ENCODE peak calls at places on chromosomes 7 and 10, in six cellular contexts. P, Z, X, U, F and S are unnamed samples.

GRCh38 chr7:34165927-34166550 is 260.7 kb downstream of the BMPER start:
- DNase-seq in F (no peak), P (peak; percentile 47), U (peak; percentile 60), X (peak; percentile 4), Z (no peak), S (no peak)

GRCh38 chr10:96619803-96620773 is 33.3 kb upstream of the TM9SF3 start:
- DNase-seq in P (no peak), X (no peak), U (peak; percentile 6), Z (no peak), F (no peak), S (no peak)

GRCh38 chr10:110746254-110746826 is 102.2 kb downstream of the RBM20 start:
- DNase-seq in F (peak; percentile 73), U (peak; percentile 71), X (peak; percentile 71), P (peak; percentile 59), Z (no peak), S (no peak)

GRCh38 chr7:53542164-53542563 is 506.7 kb downstream of the POM121L12 start:
- DNase-seq in P (no peak), X (no peak), Z (no peak), F (no peak), U (no peak), S (no peak)

GRCh38 chr10:86213148-86213547 is 153.4 kb downstream of the GRID1 start:
- DNase-seq in F (no peak), P (no peak), Z (no peak), U (no peak), X (no peak), S (no peak)

GRCh38 chr10:4883079-4883739 is 57.2 kb downstream of the AKR1E2 start:
- DNase-seq in X (no peak), F (no peak), U (peak; percentile 83), Z (no peak), P (no peak), S (no peak)

GRCh38 chr7:157643525-157643970 is 306.7 kb downstream of the DNAJB6 start:
- DNase-seq in F (no peak), X (no peak), Z (peak; percentile 64), U (no peak), P (no peak), S (no peak)

GRCh38 chr7:99901581-99901980 is 17.7 kb downstream of the TRIM4 start:
- DNase-seq in P (no peak), U (no peak), X (no peak), F (no peak), Z (no peak), S (no peak)

GRCh38 chr7:50471970-50472369 is 21.8 kb upstream of the FIGNL1 start:
- DNase-seq in F (no peak), P (no peak), U (no peak), X (no peak), Z (no peak), S (no peak)

GRCh38 chr7:29564455-29565185 is 985 bp downstream of the PRR15 start:
- DNase-seq in F (no peak), X (no peak), P (peak; percentile 31), U (peak; percentile 2), Z (no peak), S (no peak)

GRCh38 chr10:13684252-13684791 is 97.6 kb downstream of the PRPF18 start:
- DNase-seq in F (peak; percentile 73), P (peak; percentile 81), Z (no peak), X (no peak), U (peak; percentile 88), S (no peak)

GRCh38 chr7:131753620-131754222 is 197.3 kb upstream of the PODXL start:
- DNase-seq in Z (no peak), U (no peak), P (no peak), X (peak; percentile 3), F (no peak), S (no peak)

GRCh38 chr10:77392236-77392721 is 245.3 kb downstream of the KCNMA1 start:
- DNase-seq in P (peak; percentile 47), F (no peak), Z (no peak), U (peak; percentile 60), X (no peak), S (no peak)

GRCh38 chr7:147982307-147982706 is 608.3 kb upstream of the C7orf33 start:
- DNase-seq in X (no peak), Z (no peak), F (no peak), P (no peak), U (no peak), S (no peak)

GRCh38 chr10:119543814-119544642 is 1.5 kb upstream of the RGS10 start:
- DNase-seq in X (no peak), Z (no peak), P (no peak), U (no peak), F (no peak), S (no peak)
- TF ChIP-seq CTCF in X (no peak), Z (no peak), P (no peak), U (no peak), F (no peak), S (no peak)

GRCh38 chr7:92681633-92682032 is 91.4 kb upstream of the FAM133B start:
- DNase-seq in Z (no peak), U (no peak), P (no peak), X (no peak), F (no peak), S (no peak)

GRCh38 chr7:92682767-92683539 is 92.8 kb upstream of the FAM133B start:
- DNase-seq in Z (no peak), X (no peak), P (peak; percentile 62), U (peak; percentile 34), F (no peak), S (no peak)

GRCh38 chr7:92682324-92682723 is 92.1 kb upstream of the FAM133B start:
- DNase-seq in Z (no peak), U (no peak), X (no peak), F (no peak), P (no peak), S (no peak)

GRCh38 chr7:92678291-92678920 is 88.2 kb upstream of the FAM133B start:
- DNase-seq in X (no peak), F (no peak), U (no peak), P (no peak), Z (no peak), S (no peak)

GRCh38 chr7:92680458-92680857 is 90.3 kb upstream of the FAM133B start:
- DNase-seq in U (peak; percentile 26), P (peak; percentile 57), F (no peak), X (peak; percentile 4), Z (no peak), S (no peak)
- TF ChIP-seq CTCF in U (no peak), P (no peak), F (no peak), X (no peak), Z (no peak), S (no peak)

GRCh38 chr7:27812706-27813105 is 72.7 kb downstream of the TAX1BP1 start:
- DNase-seq in Z (no peak), P (no peak), F (no peak), X (no peak), U (no peak), S (no peak)
- TF ChIP-seq CTCF in Z (no peak), P (no peak), F (no peak), X (no peak), U (no peak), S (no peak)

GRCh38 chr10:123144697-123145541 is 3.0 kb upstream of the HMX2 start:
- DNase-seq in F (no peak), U (no peak), Z (no peak), P (no peak), X (no peak), S (no peak)
- TF ChIP-seq CTCF in F (no peak), U (no peak), Z (no peak), P (peak; percentile 30), X (peak; percentile 39), S (no peak)

DNA sequence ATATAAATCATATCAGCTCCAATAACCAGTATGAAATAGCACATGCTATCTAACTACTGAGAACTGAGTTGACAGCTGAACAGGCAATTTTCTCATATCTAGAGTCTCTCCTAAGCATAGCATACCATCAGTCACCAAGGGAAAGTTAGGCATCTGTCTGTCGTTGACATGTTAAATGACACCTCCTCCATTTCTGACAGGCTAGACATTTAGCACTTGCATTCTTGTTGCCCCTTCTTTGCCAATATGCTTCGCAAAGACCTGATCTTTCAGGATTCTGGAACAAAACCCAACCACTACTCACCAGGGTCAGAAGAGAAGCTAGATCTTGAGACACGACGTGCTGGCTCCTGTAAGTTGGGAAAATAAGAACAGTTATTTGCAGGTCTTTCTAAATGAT is 10.0 kb downstream of the MKI67 start:
- DNase-seq in F (no peak), Z (no peak), X (no peak), P (no peak), U (no peak), S (no peak)
- TF ChIP-seq CTCF in F (no peak), Z (no peak), X (no peak), P (no peak), U (no peak), S (no peak)

DNA sequence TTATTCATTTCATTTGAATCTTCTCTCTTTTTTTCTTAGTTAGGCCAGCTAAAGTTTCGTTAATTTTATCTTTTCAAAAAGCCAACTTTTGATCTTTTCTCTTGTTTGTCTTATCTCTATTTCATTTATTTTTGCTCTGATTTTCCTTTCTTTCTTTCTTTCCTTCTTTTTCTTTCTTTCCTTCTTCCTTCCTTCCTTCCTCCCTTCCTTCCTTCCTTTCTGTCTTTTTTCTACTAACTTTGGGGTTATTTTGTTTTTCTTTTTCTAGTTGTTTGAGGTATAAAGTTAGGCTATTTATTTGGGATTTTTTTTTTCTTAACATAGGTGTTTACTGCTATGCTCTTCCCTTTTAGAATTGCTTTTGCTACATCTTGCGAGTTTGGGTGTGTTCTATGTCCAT is 13.2 kb upstream of the ASB15 start:
- DNase-seq in Z (no peak), F (no peak), U (no peak), P (no peak), X (no peak), S (no peak)
- TF ChIP-seq CTCF in Z (no peak), F (no peak), U (no peak), P (no peak), X (no peak), S (no peak)

GRCh38 chr10:70053896-70054641 is 1.4 kb downstream of the MACROH2A2 start:
- DNase-seq in Z (no peak), U (no peak), X (no peak), F (peak; percentile 13), P (no peak), S (no peak)

GRCh38 chr10:70051878-70052277 is 768 bp upstream of the MACROH2A2 start:
- DNase-seq in P (no peak), U (no peak), X (no peak), Z (no peak), F (no peak), S (no peak)

GRCh38 chr10:70052462-70053211 is at the start of gene MACROH2A2:
- DNase-seq in U (peak; percentile 66), P (peak; percentile 66), X (no peak), F (peak; percentile 76), Z (no peak), S (no peak)

GRCh38 chr10:70053212-70053895 is 708 bp downstream of the MACROH2A2 start:
- DNase-seq in P (no peak), U (no peak), F (no peak), X (no peak), Z (no peak), S (no peak)

DNA sequence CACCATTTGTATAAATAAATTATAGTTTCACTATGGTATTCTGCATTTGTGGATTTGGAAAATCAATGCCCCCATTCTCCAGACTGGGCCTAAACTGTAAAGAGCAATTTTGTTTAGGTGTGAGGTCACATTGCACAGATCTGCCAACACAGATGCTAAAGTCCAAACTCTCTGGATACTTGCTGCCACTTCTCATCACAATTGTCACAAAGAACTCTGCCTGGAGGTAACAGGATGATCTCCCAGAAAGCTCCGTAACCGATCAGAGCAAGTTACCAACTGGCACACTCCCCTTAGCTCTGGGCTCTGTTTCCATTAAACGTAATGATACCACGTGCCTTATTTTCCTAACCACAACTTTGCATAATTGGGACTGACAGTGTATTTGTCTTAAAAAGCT is 4.3 kb upstream of the MACROH2A2 start:
- DNase-seq in F (no peak), X (no peak), U (no peak), P (no peak), Z (no peak), S (no peak)
- TF ChIP-seq CTCF in F (no peak), X (no peak), U (no peak), P (no peak), Z (no peak), S (no peak)